ENCODE peak calls at places on chromosomes 6 and 20, in four cellular contexts. W is HepG2, M is WTC11, T is K562. B is an unnamed sample.

GRCh38 chr6:26743941-26744699 is 84.6 kb upstream of the ZNF322 start:
- DNase-seq in W (no peak), M (peak), T (peak), B (no peak)

GRCh38 chr20:21251278-21251677 is 51.9 kb upstream of the XRN2 start:
- DNase-seq in W (no peak), M (no peak), T (no peak), B (no peak)

GRCh38 chr20:25669826-25670422 is 26.7 kb downstream of the ZNF337 start:
- DNase-seq in W (peak), M (peak), T (no peak), B (peak)

GRCh38 chr6:2514965-2515543 is 235.7 kb downstream of the MYLK4 start:
- DNase-seq in W (peak), M (no peak), T (no peak), B (no peak)

GRCh38 chr6:157644043-157644810 is 178.8 kb upstream of the SNX9 start:
- DNase-seq in W (no peak), M (no peak), T (no peak), B (no peak)

GRCh38 chr6:54191460-54191859 is 80.2 kb downstream of the MLIP start:
- DNase-seq in W (no peak), M (no peak), T (no peak), B (no peak)

GRCh38 chr6:84707161-84707560 is 57.2 kb downstream of the TBX18 start:
- DNase-seq in W (no peak), M (no peak), T (no peak), B (no peak)

GRCh38 chr6:116564296-116564695 is 7.0 kb upstream of the RWDD1 start:
- DNase-seq in W (no peak), M (no peak), T (no peak), B (no peak)

DNA sequence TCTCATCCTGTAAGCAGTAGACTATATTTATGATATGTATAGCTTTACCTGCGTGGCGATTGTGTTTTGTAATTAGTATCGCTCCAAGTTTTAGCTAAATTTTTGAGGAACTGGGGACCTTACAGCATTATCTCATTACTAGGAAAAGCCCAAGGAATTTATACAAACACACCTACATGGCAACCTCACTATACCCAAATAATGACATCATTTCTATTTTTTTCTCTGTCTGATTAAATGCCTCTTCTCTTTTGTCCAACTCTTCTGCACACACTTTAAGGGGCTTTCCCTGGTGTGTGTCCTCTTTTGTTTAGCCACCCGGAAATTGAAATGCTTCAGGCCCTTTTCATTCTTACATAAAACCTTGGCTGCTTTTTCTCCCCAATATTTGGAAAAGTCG is 82.9 kb upstream of the EXOC2 start:
- DNase-seq in W (no peak), M (no peak), T (no peak), B (no peak)
- TF ChIP-seq ELF4 in W (no peak), M (no peak), T (no peak), B (no peak)

DNA sequence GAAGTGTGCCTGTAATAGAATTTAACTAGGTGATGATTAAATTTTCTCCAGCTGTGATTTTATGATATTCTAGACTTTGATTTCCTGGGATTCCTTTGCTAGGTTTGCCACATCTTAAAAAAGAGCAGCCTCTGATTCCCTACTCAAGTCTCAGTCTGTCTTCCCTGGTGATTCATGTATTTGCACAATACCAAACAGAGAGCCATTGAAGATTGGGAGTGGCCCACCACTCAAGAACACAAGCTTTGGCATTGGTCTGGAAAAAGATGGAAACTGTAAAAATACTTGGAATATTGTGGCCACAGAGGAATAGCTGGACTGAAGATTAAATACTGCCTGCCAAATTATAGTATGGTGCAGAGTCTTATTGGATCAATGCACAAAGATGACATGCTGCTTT is 32.9 kb downstream of the PTCHD4 start:
- DNase-seq in W (no peak), M (no peak), T (no peak), B (no peak)
- TF ChIP-seq ELF4 in W (no peak), M (no peak), T (no peak), B (no peak)

DNA sequence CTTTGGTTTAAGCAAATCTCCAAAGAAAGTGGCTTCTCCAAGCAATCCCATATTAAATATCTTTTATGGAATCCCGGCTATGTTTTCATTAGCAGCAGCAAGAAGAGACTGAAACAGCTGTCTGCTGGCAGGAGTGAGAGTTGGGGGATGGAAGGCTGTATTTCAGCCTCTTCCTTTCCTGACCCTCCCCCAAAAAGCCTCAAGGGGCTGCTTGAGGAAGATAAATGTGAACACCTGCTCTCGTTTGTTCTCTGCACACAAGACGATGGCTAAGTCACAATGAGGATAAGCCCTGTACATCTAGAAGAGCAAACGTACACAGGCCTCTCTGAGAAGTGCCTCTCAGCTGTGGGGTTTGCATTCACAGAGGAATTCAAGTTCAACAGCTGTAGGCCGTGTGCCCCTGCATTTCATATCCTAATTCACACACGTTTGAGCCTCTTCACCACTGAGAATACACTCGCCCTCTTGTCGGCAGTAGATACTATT is 16.3 kb downstream of the RIPOR2 start:
- DNase-seq in W (no peak), M (no peak), T (no peak), B (no peak)
- TF ChIP-seq ELF4 in W (no peak), M (no peak), T (no peak), B (no peak)

GRCh38 chr20:56896447-56896846 is 267.3 kb downstream of the TFAP2C start:
- DNase-seq in W (no peak), M (no peak), T (no peak), B (no peak)

GRCh38 chr20:56897318-56897962 is 268.3 kb downstream of the TFAP2C start:
- DNase-seq in W (no peak), M (peak), T (no peak), B (no peak)

GRCh38 chr20:56890011-56890410 is 260.9 kb downstream of the TFAP2C start:
- DNase-seq in W (no peak), M (no peak), T (no peak), B (no peak)

GRCh38 chr20:56893206-56893605 is 264.1 kb downstream of the TFAP2C start:
- DNase-seq in W (no peak), M (peak), T (no peak), B (no peak)
- TF ChIP-seq ELF4 in W (no peak), M (no peak), T (no peak), B (no peak)

GRCh38 chr6:19860235-19860877 is 23.2 kb downstream of the ID4 start:
- DNase-seq in W (no peak), M (no peak), T (no peak), B (no peak)
- TF ChIP-seq ELF4 in W (no peak), M (no peak), T (no peak), B (no peak)

GRCh38 chr6:151143337-151143736 is 96.4 kb upstream of the AKAP12 start:
- DNase-seq in W (no peak), M (no peak), T (no peak), B (no peak)

GRCh38 chr6:151143806-151144205 is 96.0 kb upstream of the AKAP12 start:
- DNase-seq in W (no peak), M (no peak), T (no peak), B (no peak)

GRCh38 chr6:151140767-151141166 is 99.0 kb upstream of the AKAP12 start:
- DNase-seq in W (no peak), M (no peak), T (no peak), B (no peak)

GRCh38 chr6:151142676-151143075 is 97.1 kb upstream of the AKAP12 start:
- DNase-seq in W (no peak), M (no peak), T (no peak), B (no peak)

GRCh38 chr6:151141685-151142084 is 98.1 kb upstream of the AKAP12 start:
- DNase-seq in W (peak), M (no peak), T (no peak), B (no peak)
- TF ChIP-seq ELF4 in W (no peak), M (no peak), T (no peak), B (no peak)

GRCh38 chr6:104754788-104755409 is 104.8 kb downstream of the HACE1 start:
- DNase-seq in W (no peak), M (no peak), T (no peak), B (no peak)
- TF ChIP-seq ELF4 in W (no peak), M (no peak), T (no peak), B (no peak)

GRCh38 chr20:36469973-36470372 is 71.3 kb upstream of the MYL9 start:
- DNase-seq in W (no peak), M (no peak), T (no peak), B (no peak)
- TF ChIP-seq ELF4 in W (no peak), M (no peak), T (no peak), B (no peak)

GRCh38 chr6:160735523-160735922 is 33.5 kb downstream of the PLG start:
- DNase-seq in W (no peak), M (no peak), T (no peak), B (no peak)

GRCh38 chr6:160730911-160731310 is 28.9 kb downstream of the PLG start:
- DNase-seq in W (peak), M (peak), T (peak), B (peak)

GRCh38 chr6:160737934-160738333 is 35.9 kb downstream of the PLG start:
- DNase-seq in W (no peak), M (no peak), T (no peak), B (no peak)

GRCh38 chr6:160734627-160735026 is 32.6 kb downstream of the PLG start:
- DNase-seq in W (no peak), M (no peak), T (no peak), B (no peak)

DNA sequence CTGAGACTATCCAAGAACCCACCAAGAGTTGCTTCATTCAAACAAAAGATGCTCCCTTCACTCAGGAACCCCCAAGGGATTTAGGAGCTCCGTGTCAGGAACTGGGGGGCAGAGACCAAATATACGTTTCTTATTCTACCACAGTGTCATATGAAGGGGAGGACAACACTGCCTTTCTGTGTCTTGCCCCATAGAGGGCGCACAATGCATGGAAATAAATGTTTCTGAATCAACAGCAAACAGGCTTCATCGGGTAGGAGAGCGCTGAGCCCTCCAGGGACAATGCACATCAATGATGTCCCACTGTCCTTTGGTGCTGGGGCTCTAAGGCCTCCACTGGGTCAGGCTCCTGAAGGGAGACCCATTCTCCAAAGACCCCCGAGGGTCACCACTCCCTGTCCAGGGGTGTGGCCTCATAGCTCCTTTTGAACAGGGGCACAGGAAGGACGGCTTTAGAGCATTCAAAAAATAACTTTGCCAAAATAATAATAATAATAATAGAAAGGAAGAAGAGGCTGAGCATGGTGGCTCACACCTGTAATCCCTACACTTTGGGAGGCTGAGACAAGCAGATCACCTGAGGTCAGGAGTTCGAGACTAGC is 31.1 kb downstream of the PLG start:
- DNase-seq in W (peak), M (peak), T (peak), B (peak)
- TF ChIP-seq ELF4 in W (no peak), M (no peak), T (no peak), B (no peak)

GRCh38 chr6:13935190-13935880 is 10.6 kb downstream of the RNF182 start:
- DNase-seq in W (no peak), M (no peak), T (no peak), B (no peak)
- TF ChIP-seq ELF4 in W (no peak), M (no peak), T (no peak), B (no peak)

B was measured in HEK293T.